ENCODE peak calls at places on chromosomes 12 and 14, in seven cellular contexts. Z is K562, S is neural progenitor cell, Q is GM23338, E is PC-3, W is mammary epithelial cell, Y is endothelial cell of umbilical vein. L is an unnamed sample. For H3K4me1, the result is how much of the 10 kb centered on the place peaks cover.

GRCh38 chr12:32312049-32312670 is 87.2 kb upstream of the FGD4 start:
- DNase-seq in Z (peak), S (peak), Q (peak), E (peak), W (peak), Y (peak), L (peak)

GRCh38 chr14:76376001-76376404 is at the start of gene ESRRB:
- DNase-seq in Z (no peak), S (peak), Q (peak), E (no peak), W (peak), Y (peak), L (peak)

GRCh38 chr14:90039253-90040010 is 22.4 kb upstream of the KCNK13 start:
- DNase-seq in Z (no peak), S (no peak), Q (no peak), E (no peak), W (peak), Y (no peak), L (no peak)

GRCh38 chr14:51182166-51182565 is 57.9 kb upstream of the TMX1 start:
- DNase-seq in Z (no peak), S (no peak), Q (no peak), E (peak), W (peak), Y (peak), L (peak)

GRCh38 chr12:14950982-14951746 is 10.2 kb downstream of the ARHGDIB start:
- DNase-seq in Z (no peak), S (peak), Q (peak), E (peak), W (peak), Y (no peak), L (no peak)

GRCh38 chr14:75881986-75882385 is 99.8 kb downstream of the TGFB3 start:
- DNase-seq in Z (no peak), S (no peak), Q (no peak), E (no peak), W (no peak), Y (no peak), L (no peak)

GRCh38 chr14:105945891-105946290 is 419.5 kb downstream of the TMEM121 start:
- DNase-seq in Z (no peak), S (no peak), Q (no peak), E (peak), W (no peak), Y (no peak), L (peak)

GRCh38 chr14:55052259-55052930 is 948 bp downstream of the MAPK1IP1L start:
- DNase-seq in Z (no peak), S (no peak), Q (peak), E (peak), W (no peak), Y (no peak), L (no peak)

GRCh38 chr12:47935196-47935595 is 28.2 kb upstream of the TMEM106C start:
- DNase-seq in Z (no peak), S (no peak), Q (no peak), E (no peak), W (no peak), Y (no peak), L (no peak)

GRCh38 chr14:88473791-88474190 is 81.0 kb downstream of the PTPN21 start:
- DNase-seq in Z (no peak), S (no peak), Q (no peak), E (no peak), W (no peak), Y (no peak), L (no peak)

GRCh38 chr12:9735601-9736000 is 2.7 kb upstream of the CLECL1 start:
- DNase-seq in Z (no peak), S (no peak), Q (no peak), E (no peak), W (no peak), Y (no peak), L (no peak)

GRCh38 chr12:110657747-110658146 is 31.2 kb downstream of the HVCN1 start:
- DNase-seq in Z (no peak), S (no peak), Q (no peak), E (no peak), W (no peak), Y (no peak), L (no peak)

GRCh38 chr14:83556746-83557460 is 1973.0 kb upstream of the FLRT2 start:
- DNase-seq in Z (no peak), S (no peak), Q (no peak), E (peak), W (no peak), Y (peak), L (no peak)

GRCh38 chr12:24991209-24992049 is 42.5 kb upstream of the BCAT1 start:
- DNase-seq in Z (peak), S (peak), Q (peak), E (peak), W (peak), Y (peak), L (peak)

GRCh38 chr12:65827827-65828231 is 3.5 kb downstream of the HMGA2 start:
- DNase-seq in Z (no peak), S (peak), Q (peak), E (peak), W (no peak), Y (peak), L (no peak)

GRCh38 chr14:61537567-61538463 is 157.5 kb upstream of the HIF1A start:
- DNase-seq in Z (no peak), S (peak), Q (peak), E (peak), W (peak), Y (peak), L (no peak)

GRCh38 chr14:26276757-26277156 is 321.1 kb downstream of the NOVA1 start:
- DNase-seq in Z (no peak), S (peak), Q (peak), E (peak), W (no peak), Y (peak), L (peak)

GRCh38 chr12:106039646-106040404 is 98.9 kb downstream of the NUAK1 start:
- DNase-seq in Z (no peak), S (no peak), Q (no peak), E (no peak), W (no peak), Y (no peak), L (no peak)

GRCh38 chr12:26528943-26529342 is 304.1 kb downstream of the ITPR2 start:
- DNase-seq in Z (no peak), S (no peak), Q (no peak), E (no peak), W (no peak), Y (no peak), L (no peak)

DNA sequence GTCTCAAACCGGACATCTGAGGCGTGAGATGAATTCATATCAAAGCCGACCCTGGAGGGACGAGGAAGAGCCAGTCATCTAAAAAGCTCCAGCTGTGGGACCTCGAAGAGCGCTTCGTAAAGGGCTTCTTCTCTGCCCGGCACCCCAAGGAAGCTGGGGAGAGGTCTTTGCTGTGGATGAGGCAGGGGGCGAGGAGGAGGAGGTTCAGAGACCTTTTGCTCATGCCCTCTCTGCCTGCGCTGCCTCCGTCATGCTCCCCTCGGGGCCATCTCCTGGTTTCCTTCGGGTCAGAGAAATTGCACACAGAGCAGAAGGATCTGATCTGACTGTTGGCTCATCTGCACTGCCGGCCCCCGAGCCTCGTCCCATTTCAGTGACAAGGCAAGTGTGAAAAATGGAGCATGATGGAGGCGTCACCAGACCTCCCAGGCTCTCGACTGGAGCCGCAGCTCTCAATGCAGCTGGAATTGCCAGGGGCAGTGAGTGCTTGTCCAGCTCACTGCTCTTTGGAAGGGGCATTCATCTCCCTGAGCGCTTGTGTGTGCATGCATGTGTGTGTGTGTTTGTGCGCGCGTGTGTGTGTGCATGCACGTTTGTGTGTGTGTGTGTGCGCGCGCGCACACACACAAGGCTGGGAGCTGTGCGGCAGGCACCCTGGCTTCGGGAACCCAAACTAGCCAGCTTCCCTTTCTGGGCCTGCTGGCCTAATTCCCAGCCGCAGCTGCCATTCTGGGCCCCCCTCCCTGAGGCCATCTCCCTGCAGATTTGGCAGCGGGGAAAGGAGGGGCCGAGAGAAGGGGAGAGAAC is 9.2 kb downstream of the CABP1 start:
- DNase-seq in Z (no peak), S (peak), Q (peak), E (no peak), W (no peak), Y (peak), L (peak)
- H3K4me1 ChIP-seq in Z (under half), S (under half), Q (under half), E (under half), W (under half), Y (under half), L (under half)

GRCh38 chr12:51821423-51822260 is 26.9 kb downstream of the FIGNL2 start:
- DNase-seq in Z (no peak), S (peak), Q (peak), E (no peak), W (no peak), Y (no peak), L (no peak)

GRCh38 chr12:51825216-51825615 is 23.3 kb downstream of the FIGNL2 start:
- DNase-seq in Z (no peak), S (no peak), Q (no peak), E (no peak), W (no peak), Y (no peak), L (no peak)

GRCh38 chr12:51822956-51823355 is 25.6 kb downstream of the FIGNL2 start:
- DNase-seq in Z (no peak), S (no peak), Q (no peak), E (no peak), W (no peak), Y (no peak), L (no peak)

GRCh38 chr12:51822261-51822616 is 26.3 kb downstream of the FIGNL2 start:
- DNase-seq in Z (no peak), S (no peak), Q (no peak), E (no peak), W (no peak), Y (no peak), L (no peak)

GRCh38 chr12:51823875-51824565 is 24.5 kb downstream of the FIGNL2 start:
- DNase-seq in Z (peak), S (peak), Q (peak), E (peak), W (peak), Y (peak), L (peak)
- TF ChIP-seq EZH2 in Z (no peak), S (no peak), Q (no peak), E (no peak), W (no peak), Y (no peak), L (no peak)

GRCh38 chr12:54299515-54300266 is 1.1 kb downstream of the NFE2 start:
- DNase-seq in Z (no peak), S (no peak), Q (no peak), E (peak), W (no peak), Y (no peak), L (no peak)

GRCh38 chr12:54298904-54299303 is 1.9 kb downstream of the NFE2 start:
- DNase-seq in Z (peak), S (no peak), Q (no peak), E (peak), W (no peak), Y (no peak), L (no peak)

GRCh38 chr12:54294152-54294913 is 6.5 kb downstream of the NFE2 start:
- DNase-seq in Z (peak), S (peak), Q (peak), E (peak), W (no peak), Y (peak), L (no peak)

GRCh38 chr12:54294914-54295566 is 5.8 kb downstream of the NFE2 start:
- DNase-seq in Z (no peak), S (no peak), Q (no peak), E (no peak), W (no peak), Y (no peak), L (no peak)

DNA sequence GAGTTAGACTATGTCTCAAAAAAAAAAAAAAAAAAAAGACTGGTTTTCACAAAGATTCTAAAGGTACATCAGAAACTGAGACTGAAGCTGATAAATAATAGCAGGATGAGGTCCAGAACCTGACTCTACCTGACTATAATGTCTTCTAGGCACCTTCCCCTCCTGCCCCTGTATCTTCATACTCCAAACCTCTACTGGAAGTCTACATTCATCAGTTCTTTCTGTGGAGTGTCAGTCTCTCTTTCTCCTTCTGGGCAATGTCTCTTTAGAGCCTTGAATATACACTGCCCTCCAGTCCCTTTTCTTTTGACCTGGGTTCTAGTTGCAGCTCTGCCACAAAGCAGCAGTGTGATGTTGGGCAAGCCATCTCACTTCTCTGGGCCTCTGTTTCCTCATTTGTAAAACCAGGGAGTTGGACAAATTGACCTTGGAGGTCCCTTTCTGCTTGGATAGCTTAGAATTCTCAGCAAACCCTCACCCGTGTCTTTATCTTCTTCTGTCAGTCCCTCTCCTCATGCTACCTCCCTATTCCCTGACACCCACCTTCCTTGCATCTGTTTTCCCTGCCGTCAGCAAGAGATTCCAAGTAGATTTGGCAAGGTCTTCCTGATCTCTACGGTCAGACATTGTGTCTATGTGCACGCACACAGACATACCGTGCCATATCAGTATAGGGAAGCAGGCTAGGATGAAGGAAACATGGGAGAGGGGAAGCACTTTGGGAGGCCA is 4.3 kb downstream of the NFE2 start:
- DNase-seq in Z (peak), S (no peak), Q (no peak), E (no peak), W (no peak), Y (no peak), L (no peak)
- H3K4me1 ChIP-seq in Z (under half), S (under half), Q (under half), E (under half), W (under half), Y (under half), L (under half)

GRCh38 chr14:24051789-24052655 is at the start of gene CARMIL3:
- DNase-seq in Z (peak), S (peak), Q (peak), E (peak), W (peak), Y (peak), L (peak)
- TF ChIP-seq EZH2 in Z (no peak), S (no peak), Q (no peak), E (no peak), W (no peak), Y (no peak), L (no peak)

DNA sequence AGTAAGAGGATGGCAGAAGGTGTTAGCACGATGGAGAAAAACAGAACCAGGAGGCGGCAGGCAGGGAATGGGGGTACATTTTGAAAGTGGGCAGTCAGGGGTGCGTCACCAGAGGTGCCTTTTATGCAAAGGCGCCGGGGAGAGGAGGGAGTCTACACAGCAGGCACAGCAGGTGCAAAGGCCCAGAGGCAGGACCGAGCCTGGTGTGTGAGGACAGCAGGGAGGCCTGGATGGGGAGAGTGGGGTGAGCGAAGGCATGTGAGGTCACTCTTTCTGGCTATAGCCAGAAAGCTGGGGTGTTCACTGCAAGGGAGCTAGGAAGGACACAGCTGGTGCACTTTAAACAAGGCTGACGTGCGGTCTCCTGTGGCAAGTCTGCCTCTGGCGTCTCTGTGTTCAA is 65.0 kb downstream of the NCOR2 start:
- DNase-seq in Z (no peak), S (no peak), Q (no peak), E (no peak), W (no peak), Y (no peak), L (no peak)
- H3K4me1 ChIP-seq in Z (under half), S (half or more), Q (half or more), E (under half), W (half or more), Y (under half), L (half or more)

GRCh38 chr14:33810308-33810707 is 140.6 kb downstream of the EGLN3 start:
- DNase-seq in Z (no peak), S (no peak), Q (no peak), E (no peak), W (no peak), Y (no peak), L (peak)
- TF ChIP-seq EZH2 in Z (no peak), S (no peak), Q (no peak), E (no peak), W (no peak), Y (no peak), L (no peak)

DNA sequence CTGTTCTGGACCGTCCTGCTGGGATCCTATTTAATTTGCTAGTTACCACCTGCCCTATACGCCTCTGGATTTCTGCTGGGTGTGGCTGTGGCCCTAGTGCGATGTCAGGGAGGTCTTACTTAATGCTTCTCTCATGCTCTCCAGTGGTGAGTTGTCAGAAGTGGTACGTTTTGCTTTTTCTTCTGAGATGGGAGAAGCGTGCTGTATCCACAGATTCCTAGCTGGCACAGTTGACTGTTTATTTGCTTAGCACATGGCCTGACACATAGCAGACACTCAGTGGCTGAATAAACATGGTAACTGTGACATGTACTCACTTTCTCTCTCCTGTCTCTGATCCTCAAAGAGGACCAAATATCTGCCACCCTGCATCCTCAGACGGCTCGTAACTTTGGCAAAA is 107.3 kb downstream of the CACNA1C start:
- DNase-seq in Z (no peak), S (no peak), Q (no peak), E (no peak), W (no peak), Y (no peak), L (no peak)
- H3K4me1 ChIP-seq in Z (under half), S (under half), Q (under half), E (under half), W (under half), Y (under half), L (under half)